ENCODE peak calls at places on chromosomes 16 and 17, in ten cellular contexts. O is esophagus squamous epithelium, P is ovary, R is uterus, W is transverse colon, I is GM12892, E is testis, D is K562, A is stomach, S is upper lobe of left lung. Y is an unnamed sample.

GRCh38 chr16:69311533-69312388 is 611 bp downstream of the VPS4A start:
- DNase-seq in O (no peak), P (no peak), A (peak), E (peak), S (peak), W (peak), I (peak), D (no peak), R (no peak), Y (no peak)

GRCh38 chr16:77869997-77870813 is 81.8 kb downstream of the VAT1L start:
- DNase-seq in S (no peak), R (no peak), O (no peak), D (no peak), I (no peak), E (no peak), W (peak), A (no peak), P (no peak), Y (peak)

GRCh38 chr16:68342620-68343019 is 31.8 kb downstream of the PRMT7 start:
- DNase-seq in O (no peak), R (no peak), A (no peak), D (no peak), I (no peak), S (no peak), W (no peak), P (no peak), E (no peak), Y (no peak)

GRCh38 chr17:79033046-79033616 is 9.2 kb downstream of the C1QTNF1 start:
- DNase-seq in R (no peak), E (no peak), S (no peak), O (no peak), A (no peak), W (no peak), I (no peak), D (no peak), P (no peak), Y (peak)

GRCh38 chr16:79856581-79856980 is 256.0 kb upstream of the MAF start:
- DNase-seq in A (no peak), O (no peak), E (no peak), R (no peak), P (no peak), W (no peak), S (no peak), D (no peak), I (no peak), Y (no peak)

GRCh38 chr16:67537636-67538591 is 9.3 kb downstream of the RIPOR1 start:
- DNase-seq in W (peak), P (peak), R (peak), S (peak), A (peak), E (peak), D (no peak), I (peak), O (no peak), Y (peak)

GRCh38 chr16:54436342-54436741 is 149.8 kb upstream of the IRX3 start:
- DNase-seq in O (no peak), R (no peak), P (no peak), A (no peak), S (no peak), W (no peak), D (no peak), I (no peak), E (no peak), Y (no peak)

GRCh38 chr17:79132271-79133064 is 57.8 kb downstream of the ENGASE start:
- DNase-seq in E (no peak), R (no peak), W (no peak), I (no peak), S (no peak), O (no peak), D (no peak), P (no peak), A (no peak), Y (no peak)

GRCh38 chr17:62064029-62064790 is 868 bp downstream of the MED13 start:
- DNase-seq in R (no peak), S (no peak), P (no peak), A (no peak), D (no peak), E (no peak), W (no peak), O (no peak), I (no peak), Y (peak)

GRCh38 chr17:58630883-58631522 is 60.8 kb downstream of the TEX14 start:
- DNase-seq in D (peak), O (no peak), W (peak), P (peak), S (peak), R (peak), I (no peak), E (peak), A (peak), Y (peak)

GRCh38 chr16:66030036-66030435 is 336.5 kb upstream of the CDH5 start:
- DNase-seq in R (no peak), P (peak), D (no peak), S (no peak), W (no peak), A (no peak), I (no peak), E (no peak), O (no peak), Y (no peak)

DNA sequence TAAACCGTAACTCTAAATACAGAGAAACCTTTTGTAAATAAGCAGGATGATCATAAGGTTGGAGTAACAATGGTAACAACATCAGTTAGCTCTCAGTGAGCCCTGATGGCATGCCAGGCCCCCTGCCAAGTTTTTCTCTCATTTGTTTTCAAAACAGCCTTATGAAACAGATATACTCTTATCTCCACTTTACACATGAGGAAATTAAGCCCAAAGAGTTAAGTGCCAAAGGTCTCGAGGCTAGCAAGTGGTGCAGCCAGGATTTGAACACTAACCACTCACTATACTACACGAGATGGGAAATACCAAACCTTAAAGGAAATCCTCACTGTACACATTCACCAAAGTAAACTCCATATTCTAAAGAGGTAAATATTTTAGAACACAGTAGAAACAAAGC is 15.0 kb downstream of the USP31 start:
- DNase-seq in E (peak), A (no peak), D (no peak), S (no peak), I (no peak), R (peak), P (peak), O (no peak), W (peak), Y (no peak)
- TF ChIP-seq POLR2A in E (no peak), A (no peak), D (no peak), S (no peak), I (no peak), R (no peak), P (no peak), O (no peak), W (no peak), Y (no peak)

GRCh38 chr17:40564195-40564882 is 933 bp downstream of the CCR7 start:
- DNase-seq in O (no peak), P (no peak), S (no peak), D (no peak), I (no peak), R (no peak), W (no peak), E (no peak), A (peak), Y (no peak)
- TF ChIP-seq POLR2A in O (no peak), P (no peak), S (no peak), D (no peak), I (no peak), R (no peak), W (no peak), E (no peak), A (no peak), Y (no peak)

GRCh38 chr16:22190169-22191088 is 15.6 kb upstream of the EEF2K start:
- DNase-seq in S (peak), P (peak), O (peak), R (peak), E (peak), A (peak), I (peak), D (peak), W (peak), Y (peak)
- TF ChIP-seq POLR2A in S (peak), P (peak), O (no peak), R (peak), E (peak), A (no peak), I (peak), D (no peak), W (peak), Y (peak)

GRCh38 chr17:76502326-76503211 is 1.3 kb upstream of the RHBDF2 start:
- DNase-seq in O (no peak), R (no peak), E (no peak), P (no peak), D (no peak), S (peak), A (peak), W (no peak), I (no peak), Y (no peak)

GRCh38 chr17:76500074-76500744 is 1.0 kb downstream of the RHBDF2 start:
- DNase-seq in P (no peak), S (peak), D (no peak), W (peak), E (no peak), R (no peak), I (no peak), O (no peak), A (no peak), Y (no peak)

GRCh38 chr17:76500745-76501017 is 542 bp downstream of the RHBDF2 start:
- DNase-seq in W (no peak), S (no peak), I (no peak), E (no peak), D (no peak), O (no peak), A (no peak), P (no peak), R (no peak), Y (no peak)

GRCh38 chr17:76501827-76502307 is 644 bp upstream of the RHBDF2 start:
- DNase-seq in W (no peak), I (no peak), S (no peak), E (no peak), R (no peak), P (no peak), A (peak), O (no peak), D (no peak), Y (no peak)

DNA sequence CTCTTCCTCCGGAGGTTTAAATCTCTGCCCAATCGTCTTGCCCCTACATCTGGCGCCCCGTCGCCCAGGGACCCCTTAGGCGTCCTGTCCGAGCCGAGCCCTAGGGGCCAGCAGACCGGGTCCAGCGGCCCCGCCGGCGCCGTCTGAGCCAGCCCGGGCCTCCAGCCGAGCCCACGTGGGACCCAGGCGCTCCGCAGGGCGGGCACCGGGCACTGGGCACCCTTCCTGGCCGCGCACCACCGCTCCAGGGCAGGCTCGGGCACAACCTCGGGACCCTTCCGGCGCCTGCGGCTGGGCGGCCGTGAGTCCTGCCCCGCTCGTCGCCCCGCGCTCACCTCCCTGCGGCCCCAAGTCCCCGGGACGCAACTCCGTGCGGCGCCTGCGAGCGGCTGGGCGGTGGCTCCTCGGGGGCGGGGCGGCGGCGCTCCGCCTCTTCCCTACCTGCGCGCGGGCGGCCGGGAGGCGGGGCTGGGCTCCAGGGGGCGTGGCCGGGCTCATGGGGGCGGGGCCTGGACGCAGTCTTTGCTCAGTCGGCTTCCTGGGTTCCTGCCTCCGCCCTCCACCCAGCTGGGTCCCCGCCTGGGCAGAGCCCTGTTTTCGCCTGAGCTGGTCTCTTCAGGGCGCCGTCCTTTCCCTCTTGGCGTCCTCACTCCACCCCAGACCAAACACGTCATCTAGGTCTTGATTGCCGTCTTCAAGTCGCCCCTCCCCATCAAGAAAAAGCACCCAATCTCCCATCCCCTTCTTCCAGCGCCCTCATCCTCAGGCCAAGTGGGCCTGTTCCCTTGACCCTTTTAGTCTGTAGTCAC is at the start of gene RHBDF2:
- DNase-seq in W (peak), R (peak), D (peak), I (peak), P (peak), E (peak), A (peak), S (peak), O (no peak), Y (peak)
- TF ChIP-seq POLR2A in W (peak), R (peak), D (peak), I (peak), P (no peak), E (no peak), A (no peak), S (peak), O (no peak), Y (peak)

GRCh38 chr16:88321635-88322499 is 60.9 kb upstream of the ZNF469 start:
- DNase-seq in W (no peak), I (no peak), E (peak), S (no peak), R (no peak), D (no peak), P (no peak), O (no peak), A (no peak), Y (no peak)

GRCh38 chr16:88322500-88322970 is 60.2 kb upstream of the ZNF469 start:
- DNase-seq in E (no peak), P (no peak), S (no peak), A (no peak), W (no peak), O (no peak), D (no peak), I (no peak), R (no peak), Y (no peak)

GRCh38 chr16:88325087-88325750 is 57.5 kb upstream of the ZNF469 start:
- DNase-seq in A (no peak), S (no peak), W (no peak), R (no peak), E (no peak), P (no peak), O (no peak), I (no peak), D (no peak), Y (no peak)

GRCh38 chr16:88323041-88323440 is 59.7 kb upstream of the ZNF469 start:
- DNase-seq in P (no peak), I (no peak), S (no peak), D (no peak), E (no peak), W (no peak), O (no peak), A (no peak), R (no peak), Y (no peak)

DNA sequence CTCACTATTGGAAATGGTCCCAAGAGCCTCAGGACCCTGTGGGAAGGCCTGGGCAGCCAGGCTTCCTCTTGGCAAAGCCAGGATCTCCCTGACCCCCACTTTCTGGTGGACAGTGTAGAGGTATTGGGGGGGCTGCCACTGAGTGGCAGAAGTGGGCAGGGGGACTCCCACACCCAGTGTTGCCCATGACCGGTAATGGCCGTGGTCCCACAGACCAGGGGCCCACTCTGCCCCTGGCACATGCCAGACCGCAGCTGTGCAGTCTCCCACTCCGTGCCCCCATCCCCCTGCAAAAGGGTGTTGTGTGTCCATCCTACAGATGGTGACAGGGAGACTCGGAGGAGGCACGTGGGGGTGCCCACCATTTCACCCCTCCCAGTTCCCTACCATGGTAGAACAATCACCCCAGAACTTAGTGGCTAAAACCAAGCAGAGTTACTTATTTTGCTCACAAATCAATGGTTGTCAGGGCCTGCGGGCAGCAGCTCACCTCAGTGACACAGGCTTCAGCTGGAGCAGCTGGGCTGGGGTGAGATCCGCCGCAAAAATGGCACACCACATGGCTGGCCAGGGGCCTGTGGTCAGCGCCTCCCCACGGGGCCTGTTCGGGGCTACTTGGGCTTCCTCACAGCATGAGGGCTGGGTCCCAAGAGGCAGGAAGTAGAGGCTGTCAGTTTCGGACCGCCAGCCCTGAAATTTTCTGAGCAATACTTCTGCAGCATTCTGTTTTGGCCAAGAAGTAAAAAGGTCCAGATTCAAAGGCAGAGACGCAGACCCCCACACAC is 59.0 kb upstream of the ZNF469 start:
- DNase-seq in R (no peak), S (no peak), D (no peak), I (no peak), W (no peak), E (no peak), O (no peak), A (no peak), P (no peak), Y (no peak)
- TF ChIP-seq POLR2A in R (no peak), S (no peak), D (no peak), I (no peak), W (no peak), E (no peak), O (no peak), A (no peak), P (no peak), Y (no peak)

GRCh38 chr17:81683584-81684441 is at the start of the genes ARL16 and HGS:
- DNase-seq in O (peak), S (peak), P (peak), A (peak), W (peak), E (peak), I (peak), D (peak), R (peak), Y (peak)
- TF ChIP-seq POLR2A in O (no peak), S (peak), P (peak), A (no peak), W (peak), E (no peak), I (peak), D (peak), R (peak), Y (peak)

DNA sequence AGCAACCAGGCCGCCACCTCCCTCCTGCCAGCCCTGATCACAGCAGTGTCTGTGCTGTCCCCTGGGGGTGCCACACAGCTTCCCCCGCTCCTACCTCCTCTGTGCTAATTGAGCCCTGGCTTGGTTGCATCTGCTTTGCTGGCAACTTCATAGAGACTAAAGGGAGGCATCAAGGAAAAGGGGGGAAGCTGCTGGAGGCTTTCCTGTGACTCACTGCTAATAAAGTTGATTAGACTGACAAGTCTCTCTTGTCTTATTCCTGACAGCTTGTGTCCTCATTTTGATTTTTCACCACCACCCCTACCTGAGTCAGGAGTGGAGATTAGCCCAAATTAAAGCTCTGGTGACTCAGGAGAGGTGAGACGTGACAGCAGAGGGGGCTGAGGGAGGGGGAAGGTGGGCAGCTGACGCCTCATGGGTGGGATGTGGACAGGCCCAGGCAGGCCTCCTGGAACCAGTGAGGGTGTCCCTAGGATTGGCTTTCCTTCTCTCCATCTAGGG is 310.0 kb downstream of the CBLN1 start:
- DNase-seq in S (no peak), W (no peak), P (no peak), R (peak), D (no peak), E (no peak), A (no peak), O (no peak), I (no peak), Y (no peak)
- TF ChIP-seq POLR2A in S (no peak), W (no peak), P (no peak), R (no peak), D (no peak), E (no peak), A (no peak), O (no peak), I (no peak), Y (no peak)